ENCODE peak calls at places on chromosomes 1 and 21, in ten cellular contexts. T is lower leg skin, H is breast epithelium, A is esophagus squamous epithelium, D is right lobe of liver, C is IMR-90, L is sigmoid colon, M is A549, I is adrenal gland, G is body of pancreas. V is an unnamed sample.

GRCh38 chr1:20578062-20578461 is 10.8 kb upstream of the CDA start:
- DNase-seq in H (no peak), M (no peak), A (no peak), I (no peak), G (no peak), D (no peak), C (no peak), T (no peak), L (no peak), V (no peak)

GRCh38 chr1:49229555-49229954 is 452.9 kb upstream of the BEND5 start:
- DNase-seq in G (peak), I (no peak), M (no peak), L (no peak), C (no peak), A (no peak), T (no peak), D (no peak), H (no peak), V (no peak)

GRCh38 chr1:6599141-6599975 is 3.3 kb downstream of the KLHL21 start:
- DNase-seq in D (peak), H (no peak), A (no peak), I (no peak), T (peak), M (no peak), G (peak), L (no peak), C (no peak), V (no peak)

GRCh38 chr1:193321242-193321842 is 134.9 kb upstream of the B3GALT2 start:
- DNase-seq in T (no peak), C (no peak), G (no peak), D (no peak), I (no peak), L (no peak), M (no peak), A (no peak), H (no peak), V (no peak)

GRCh38 chr1:12491691-12492090 is 126.3 kb downstream of the DHRS3 start:
- DNase-seq in D (no peak), T (no peak), I (no peak), L (no peak), H (no peak), C (no peak), A (no peak), G (no peak), M (no peak), V (no peak)

GRCh38 chr1:90046635-90047034 is 51.7 kb downstream of the ZNF326 start:
- DNase-seq in T (no peak), L (no peak), C (no peak), A (no peak), I (no peak), H (no peak), M (no peak), D (no peak), G (no peak), V (no peak)

GRCh38 chr1:155934097-155934932 is at the start of gene KHDC4:
- DNase-seq in G (peak), I (peak), T (peak), A (peak), D (peak), H (peak), M (peak), L (peak), C (peak), V (peak)

GRCh38 chr1:6030547-6031261 is 15.0 kb upstream of the KCNAB2 start:
- DNase-seq in H (no peak), L (no peak), T (no peak), I (no peak), A (no peak), M (no peak), D (no peak), C (no peak), G (no peak), V (no peak)

GRCh38 chr1:6889875-6890480 is 104.7 kb downstream of the CAMTA1 start:
- DNase-seq in T (no peak), D (peak), H (no peak), I (peak), L (no peak), A (no peak), G (peak), C (peak), M (peak), V (peak)

GRCh38 chr1:217494767-217495166 is 136.1 kb downstream of the GPATCH2 start:
- DNase-seq in I (no peak), D (no peak), A (no peak), G (no peak), C (no peak), H (no peak), L (no peak), T (no peak), M (no peak), V (no peak)

GRCh38 chr1:206924549-206925115 is 2.9 kb upstream of the FCMR start:
- DNase-seq in M (no peak), I (no peak), A (no peak), C (no peak), G (no peak), D (no peak), T (no peak), H (no peak), L (no peak), V (peak)

GRCh38 chr1:46665983-46666382 is 2.2 kb downstream of the ATPAF1 start:
- DNase-seq in C (no peak), M (no peak), L (no peak), D (no peak), G (no peak), I (no peak), H (no peak), A (no peak), T (no peak), V (no peak)

GRCh38 chr1:156677616-156678596 is 699 bp upstream of the NES start:
- DNase-seq in G (peak), L (peak), T (peak), H (peak), D (peak), M (peak), I (peak), C (peak), A (no peak), V (peak)

GRCh38 chr1:213162338-213162737 is 111.3 kb downstream of the RPS6KC1 start:
- DNase-seq in I (peak), G (peak), H (no peak), C (peak), M (no peak), L (peak), T (no peak), A (no peak), D (no peak), V (no peak)

GRCh38 chr1:55670331-55671082 is 455.3 kb upstream of the USP24 start:
- DNase-seq in C (peak), D (no peak), I (no peak), H (no peak), L (no peak), A (no peak), M (no peak), T (no peak), G (no peak), V (no peak)

GRCh38 chr1:153945131-153945794 is 1.3 kb downstream of the DENND4B start:
- DNase-seq in I (peak), G (no peak), M (no peak), D (peak), L (peak), H (no peak), T (no peak), C (peak), A (no peak), V (peak)

GRCh38 chr1:101291562-101292035 is 54.8 kb downstream of the S1PR1 start:
- DNase-seq in M (no peak), G (no peak), D (no peak), T (no peak), H (peak), A (no peak), C (peak), L (no peak), I (peak), V (peak)

GRCh38 chr21:33403128-33403785 is at the start of gene IFNGR2:
- DNase-seq in C (no peak), M (no peak), A (no peak), D (peak), H (no peak), I (no peak), G (peak), T (no peak), L (peak), V (peak)

GRCh38 chr1:43442756-43443155 is 11.0 kb downstream of the HYI start:
- DNase-seq in I (peak), T (peak), G (peak), H (no peak), D (no peak), L (peak), C (no peak), M (no peak), A (no peak), V (no peak)
- TF ChIP-seq POLR2A in I (no peak), T (no peak), G (no peak), H (no peak), D (no peak), L (no peak), C (no peak), M (no peak), A (no peak), V (no peak)

DNA sequence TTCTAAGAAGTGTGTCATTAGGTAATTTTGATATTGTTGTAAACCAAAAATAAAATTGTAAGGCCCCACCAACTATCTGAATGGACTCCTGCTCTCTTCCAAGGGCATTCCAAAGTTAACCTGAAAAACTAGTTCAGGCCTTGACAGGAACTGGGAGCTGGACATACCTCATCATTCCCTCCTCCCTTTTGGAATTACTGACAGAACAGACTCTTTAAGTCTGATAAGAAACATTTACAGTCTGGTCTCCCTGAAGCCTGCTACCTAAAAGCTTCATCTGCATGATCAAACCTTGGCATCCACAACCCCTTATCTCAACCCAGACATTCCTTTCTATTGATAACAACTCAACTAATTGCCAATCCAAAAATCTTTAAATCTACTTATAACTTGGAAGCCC is 123.8 kb downstream of the TLR5 start:
- DNase-seq in M (no peak), T (no peak), H (no peak), I (no peak), C (no peak), A (no peak), D (no peak), L (no peak), G (no peak), V (no peak)
- TF ChIP-seq POLR2A in M (no peak), T (no peak), H (no peak), I (no peak), C (no peak), A (no peak), D (no peak), L (no peak), G (no peak), V (no peak)

GRCh38 chr1:27489973-27490741 is at the start of gene WASF2:
- DNase-seq in I (peak), A (peak), M (peak), C (peak), G (peak), T (peak), H (peak), L (peak), D (peak), V (peak)
- TF ChIP-seq POLR2A in I (peak), A (peak), M (peak), C (peak), G (peak), T (peak), H (peak), L (peak), D (peak), V (peak)

GRCh38 chr1:150282558-150282958 is 204 bp downstream of the CIART start:
- DNase-seq in D (peak), L (no peak), G (peak), M (no peak), T (peak), H (peak), I (no peak), C (peak), A (no peak), V (no peak)
- TF ChIP-seq POLR2A in D (no peak), L (peak), G (peak), M (no peak), T (no peak), H (no peak), I (peak), C (peak), A (peak), V (no peak)

GRCh38 chr21:44942566-44942965 is 2.7 kb downstream of the SLX9 start:
- DNase-seq in H (no peak), I (no peak), M (no peak), C (no peak), A (no peak), T (no peak), L (peak), G (no peak), D (no peak), V (no peak)

GRCh38 chr21:44938976-44939531 is 775 bp upstream of the SLX9 start:
- DNase-seq in G (no peak), D (no peak), I (no peak), L (peak), C (no peak), A (no peak), H (peak), T (no peak), M (no peak), V (no peak)

GRCh38 chr21:44940116-44940631 is 345 bp downstream of the SLX9 start:
- DNase-seq in D (no peak), G (no peak), H (no peak), M (no peak), C (no peak), A (no peak), T (no peak), I (no peak), L (no peak), V (peak)

GRCh38 chr21:44941567-44941966 is 1.7 kb downstream of the SLX9 start:
- DNase-seq in D (no peak), L (peak), A (no peak), C (no peak), I (no peak), G (no peak), T (no peak), H (no peak), M (no peak), V (no peak)

GRCh38 chr21:44939532-44940115 is at the start of gene SLX9:
- DNase-seq in I (peak), M (peak), G (peak), D (peak), C (peak), A (no peak), T (no peak), L (peak), H (peak), V (peak)
- TF ChIP-seq POLR2A in I (no peak), M (peak), G (peak), D (peak), C (no peak), A (peak), T (no peak), L (peak), H (peak), V (peak)

DNA sequence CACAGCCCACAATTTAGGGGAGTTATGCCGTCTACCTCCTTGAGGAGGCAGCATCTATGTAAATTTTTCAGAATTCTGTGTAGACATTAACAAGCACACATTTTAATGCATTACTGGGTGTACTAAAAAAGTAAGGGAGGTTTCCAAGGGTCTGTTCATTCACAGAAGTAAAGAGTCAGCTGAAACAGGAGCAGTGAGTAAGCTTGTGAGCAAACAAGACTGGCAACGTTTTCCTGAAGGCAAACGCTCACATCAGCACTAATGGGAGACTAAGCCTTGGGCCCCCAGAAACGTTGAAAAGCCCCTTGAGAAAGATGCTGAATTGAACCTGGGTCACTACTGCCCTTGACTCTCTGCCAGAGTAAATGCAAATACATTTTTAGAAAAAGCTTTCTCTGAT is 25.7 kb downstream of the RPRD2 start:
- DNase-seq in L (no peak), C (peak), H (no peak), D (no peak), I (no peak), T (no peak), G (no peak), M (no peak), A (no peak), V (no peak)
- TF ChIP-seq POLR2A in L (no peak), C (no peak), H (no peak), D (no peak), I (no peak), T (no peak), G (no peak), M (no peak), A (no peak), V (no peak)

DNA sequence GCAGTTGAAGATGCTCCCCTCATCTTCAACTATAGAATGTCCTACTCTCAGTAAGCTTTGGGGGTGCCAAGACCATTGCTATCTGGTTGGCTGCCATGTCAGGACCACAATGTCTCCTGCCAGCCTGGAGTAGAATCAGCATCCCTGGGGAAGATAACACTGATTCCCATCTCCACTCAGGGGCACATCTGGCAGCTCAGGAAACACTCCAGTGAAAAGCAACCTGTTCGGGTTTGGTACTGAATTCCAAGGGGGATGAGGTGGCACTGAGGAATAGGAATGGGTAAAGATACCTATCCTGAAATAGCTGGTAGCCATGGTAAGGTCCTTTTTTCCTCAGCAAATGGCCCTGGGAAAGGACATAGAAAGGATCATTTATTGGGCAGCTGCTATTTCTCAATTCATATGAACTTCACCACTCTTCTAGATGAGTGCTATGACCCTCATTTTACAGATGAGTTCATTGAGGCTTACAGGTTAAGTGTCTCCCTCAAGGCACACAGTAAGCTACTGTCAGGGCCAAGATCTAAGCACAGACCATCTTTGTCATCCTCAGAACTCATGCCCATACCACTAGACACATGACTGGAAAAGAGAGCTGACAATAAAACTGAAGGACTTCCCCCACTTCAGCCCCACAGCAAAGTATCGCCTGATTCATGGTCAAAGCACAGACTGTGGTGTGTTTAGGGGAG is 31.4 kb downstream of the AK2 start:
- DNase-seq in C (no peak), M (no peak), L (no peak), A (no peak), I (no peak), H (no peak), D (no peak), G (no peak), T (no peak), V (no peak)
- TF ChIP-seq POLR2A in C (no peak), M (no peak), L (no peak), A (no peak), I (no peak), H (no peak), D (no peak), G (no peak), T (no peak), V (no peak)